ENCODE peak calls at places on chromosome 9, in ten cellular contexts. One of them, this sample, is unnamed. For H3K4me1 and H3K36me3, the result is how much of the 10 kb centered on the place peaks cover.

GRCh38 chr9:114525505-114525904 is 20.2 kb upstream of the WHRN start:
- DNase-seq in heart left ventricle: no peak
- DNase-seq in pancreas: no peak
- DNase-seq in psoas muscle: no peak
- DNase-seq in tibial artery: no peak
- DNase-seq in prostate gland: no peak
- DNase-seq in SK-N-SH: no peak
- DNase-seq in stomach: no peak
- DNase-seq in heart right ventricle: no peak
- DNase-seq in right lobe of liver: no peak
- DNase-seq in this sample: no peak

GRCh38 chr9:80811003-80811402 is 878.3 kb downstream of the TLE1 start:
- DNase-seq in tibial artery: no peak
- DNase-seq in heart left ventricle: no peak
- DNase-seq in SK-N-SH: no peak
- DNase-seq in heart right ventricle: no peak
- DNase-seq in pancreas: no peak
- DNase-seq in stomach: no peak
- DNase-seq in prostate gland: no peak
- DNase-seq in psoas muscle: no peak
- DNase-seq in right lobe of liver: no peak
- DNase-seq in this sample: no peak

GRCh38 chr9:68751556-68751955 is 46.5 kb downstream of the PIP5K1B start:
- DNase-seq in SK-N-SH: no peak
- DNase-seq in psoas muscle: no peak
- DNase-seq in stomach: no peak
- DNase-seq in pancreas: no peak
- DNase-seq in heart right ventricle: no peak
- DNase-seq in prostate gland: no peak
- DNase-seq in right lobe of liver: no peak
- DNase-seq in heart left ventricle: no peak
- DNase-seq in tibial artery: no peak
- DNase-seq in this sample: no peak

GRCh38 chr9:136133191-136133958 is 14.7 kb upstream of the TMEM250 start:
- DNase-seq in right lobe of liver: no peak
- DNase-seq in pancreas: peak
- DNase-seq in psoas muscle: no peak
- DNase-seq in tibial artery: no peak
- DNase-seq in SK-N-SH: peak
- DNase-seq in stomach: no peak
- DNase-seq in heart right ventricle: no peak
- DNase-seq in prostate gland: no peak
- DNase-seq in heart left ventricle: no peak
- DNase-seq in this sample: no peak

GRCh38 chr9:35882265-35882848 is 12.2 kb upstream of the OR13J1 start:
- DNase-seq in right lobe of liver: peak
- DNase-seq in prostate gland: peak
- DNase-seq in heart right ventricle: peak
- DNase-seq in SK-N-SH: peak
- DNase-seq in pancreas: peak
- DNase-seq in heart left ventricle: peak
- DNase-seq in psoas muscle: peak
- DNase-seq in stomach: peak
- DNase-seq in tibial artery: peak
- DNase-seq in this sample: peak

GRCh38 chr9:35526087-35526801 is 36.3 kb downstream of the RUSC2 start:
- DNase-seq in psoas muscle: no peak
- DNase-seq in pancreas: no peak
- DNase-seq in heart right ventricle: no peak
- DNase-seq in SK-N-SH: no peak
- DNase-seq in heart left ventricle: no peak
- DNase-seq in stomach: no peak
- DNase-seq in prostate gland: no peak
- DNase-seq in right lobe of liver: no peak
- DNase-seq in tibial artery: no peak
- DNase-seq in this sample: no peak

GRCh38 chr9:136773386-136774044 is 9.2 kb upstream of the LCN15 start:
- DNase-seq in prostate gland: no peak
- DNase-seq in right lobe of liver: no peak
- DNase-seq in heart left ventricle: no peak
- DNase-seq in tibial artery: no peak
- DNase-seq in psoas muscle: no peak
- DNase-seq in stomach: no peak
- DNase-seq in SK-N-SH: peak
- DNase-seq in pancreas: no peak
- DNase-seq in heart right ventricle: no peak
- DNase-seq in this sample: no peak

GRCh38 chr9:34375901-34376595 is 650 bp downstream of the MYORG start:
- DNase-seq in psoas muscle: peak
- DNase-seq in prostate gland: no peak
- DNase-seq in heart right ventricle: peak
- DNase-seq in heart left ventricle: peak
- DNase-seq in tibial artery: peak
- DNase-seq in pancreas: peak
- DNase-seq in stomach: peak
- DNase-seq in right lobe of liver: peak
- DNase-seq in SK-N-SH: peak
- DNase-seq in this sample: peak

GRCh38 chr9:69515810-69516209 is 156.4 kb downstream of the APBA1 start:
- DNase-seq in heart right ventricle: no peak
- DNase-seq in psoas muscle: no peak
- DNase-seq in prostate gland: no peak
- DNase-seq in stomach: no peak
- DNase-seq in right lobe of liver: no peak
- DNase-seq in tibial artery: no peak
- DNase-seq in pancreas: no peak
- DNase-seq in SK-N-SH: no peak
- DNase-seq in heart left ventricle: no peak
- DNase-seq in this sample: peak

GRCh38 chr9:68446836-68447235 is 90.4 kb downstream of the PGM5 start:
- DNase-seq in pancreas: no peak
- DNase-seq in stomach: no peak
- DNase-seq in tibial artery: peak
- DNase-seq in right lobe of liver: no peak
- DNase-seq in heart right ventricle: no peak
- DNase-seq in prostate gland: peak
- DNase-seq in SK-N-SH: no peak
- DNase-seq in psoas muscle: no peak
- DNase-seq in heart left ventricle: no peak
- DNase-seq in this sample: no peak

GRCh38 chr9:116817762-116818161 is 130.7 kb downstream of the TRIM32 start:
- DNase-seq in stomach: no peak
- DNase-seq in heart left ventricle: no peak
- DNase-seq in heart right ventricle: no peak
- DNase-seq in prostate gland: no peak
- DNase-seq in pancreas: no peak
- DNase-seq in SK-N-SH: no peak
- DNase-seq in right lobe of liver: no peak
- DNase-seq in tibial artery: no peak
- DNase-seq in psoas muscle: no peak
- DNase-seq in this sample: no peak
- H3K4me1 ChIP-seq in stomach: under half
- H3K4me1 ChIP-seq in heart left ventricle: under half
- H3K4me1 ChIP-seq in heart right ventricle: under half
- H3K4me1 ChIP-seq in prostate gland: under half
- H3K4me1 ChIP-seq in pancreas: under half
- H3K4me1 ChIP-seq in SK-N-SH: under half
- H3K4me1 ChIP-seq in right lobe of liver: under half
- H3K4me1 ChIP-seq in tibial artery: under half
- H3K4me1 ChIP-seq in psoas muscle: under half
- H3K4me1 ChIP-seq in this sample: under half

GRCh38 chr9:37309136-37309535 is 113.4 kb upstream of the GRHPR start:
- DNase-seq in stomach: no peak
- DNase-seq in tibial artery: no peak
- DNase-seq in prostate gland: no peak
- DNase-seq in SK-N-SH: no peak
- DNase-seq in psoas muscle: no peak
- DNase-seq in right lobe of liver: no peak
- DNase-seq in heart left ventricle: no peak
- DNase-seq in heart right ventricle: no peak
- DNase-seq in pancreas: no peak
- DNase-seq in this sample: no peak
- TF ChIP-seq CTCF in stomach: no peak
- TF ChIP-seq CTCF in tibial artery: no peak
- TF ChIP-seq CTCF in prostate gland: no peak
- TF ChIP-seq CTCF in SK-N-SH: peak
- TF ChIP-seq CTCF in psoas muscle: peak
- TF ChIP-seq CTCF in right lobe of liver: no peak
- TF ChIP-seq CTCF in heart left ventricle: no peak
- TF ChIP-seq CTCF in heart right ventricle: no peak
- TF ChIP-seq CTCF in pancreas: no peak
- TF ChIP-seq CTCF in this sample: no peak

GRCh38 chr9:134913713-134914500 is 3.8 kb downstream of the FCN1 start:
- DNase-seq in pancreas: no peak
- DNase-seq in psoas muscle: no peak
- DNase-seq in heart left ventricle: no peak
- DNase-seq in tibial artery: peak
- DNase-seq in SK-N-SH: no peak
- DNase-seq in prostate gland: no peak
- DNase-seq in stomach: peak
- DNase-seq in right lobe of liver: no peak
- DNase-seq in heart right ventricle: no peak
- DNase-seq in this sample: no peak

GRCh38 chr9:134915046-134915930 is 2.4 kb downstream of the FCN1 start:
- DNase-seq in psoas muscle: no peak
- DNase-seq in heart right ventricle: no peak
- DNase-seq in tibial artery: peak
- DNase-seq in stomach: peak
- DNase-seq in heart left ventricle: peak
- DNase-seq in prostate gland: no peak
- DNase-seq in pancreas: no peak
- DNase-seq in SK-N-SH: no peak
- DNase-seq in right lobe of liver: no peak
- DNase-seq in this sample: no peak

GRCh38 chr9:134914501-134914834 is 3.2 kb downstream of the FCN1 start:
- DNase-seq in psoas muscle: no peak
- DNase-seq in right lobe of liver: no peak
- DNase-seq in tibial artery: no peak
- DNase-seq in stomach: no peak
- DNase-seq in heart left ventricle: no peak
- DNase-seq in heart right ventricle: no peak
- DNase-seq in SK-N-SH: no peak
- DNase-seq in pancreas: no peak
- DNase-seq in prostate gland: no peak
- DNase-seq in this sample: no peak

GRCh38 chr9:134912126-134912840 is 5.4 kb downstream of the FCN1 start:
- DNase-seq in heart right ventricle: no peak
- DNase-seq in SK-N-SH: peak
- DNase-seq in stomach: no peak
- DNase-seq in right lobe of liver: no peak
- DNase-seq in heart left ventricle: no peak
- DNase-seq in pancreas: no peak
- DNase-seq in prostate gland: no peak
- DNase-seq in psoas muscle: no peak
- DNase-seq in tibial artery: peak
- DNase-seq in this sample: no peak

GRCh38 chr9:134913041-134913712 is 4.5 kb downstream of the FCN1 start:
- DNase-seq in tibial artery: peak
- DNase-seq in right lobe of liver: no peak
- DNase-seq in heart right ventricle: no peak
- DNase-seq in heart left ventricle: no peak
- DNase-seq in stomach: no peak
- DNase-seq in SK-N-SH: peak
- DNase-seq in prostate gland: no peak
- DNase-seq in pancreas: no peak
- DNase-seq in psoas muscle: no peak
- DNase-seq in this sample: no peak
- H3K36me3 ChIP-seq in tibial artery: under half
- H3K36me3 ChIP-seq in right lobe of liver: under half
- H3K36me3 ChIP-seq in heart right ventricle: under half
- H3K36me3 ChIP-seq in heart left ventricle: under half
- H3K36me3 ChIP-seq in stomach: under half
- H3K36me3 ChIP-seq in SK-N-SH: under half
- H3K36me3 ChIP-seq in prostate gland: under half
- H3K36me3 ChIP-seq in pancreas: under half
- H3K36me3 ChIP-seq in psoas muscle: under half
- H3K36me3 ChIP-seq in this sample: under half

GRCh38 chr9:109419531-109419930 is 78.6 kb downstream of the PTPN3 start:
- DNase-seq in heart left ventricle: no peak
- DNase-seq in prostate gland: no peak
- DNase-seq in pancreas: no peak
- DNase-seq in psoas muscle: no peak
- DNase-seq in heart right ventricle: no peak
- DNase-seq in SK-N-SH: no peak
- DNase-seq in right lobe of liver: no peak
- DNase-seq in tibial artery: no peak
- DNase-seq in stomach: no peak
- DNase-seq in this sample: no peak

GRCh38 chr9:109418827-109419226 is 79.3 kb downstream of the PTPN3 start:
- DNase-seq in tibial artery: no peak
- DNase-seq in heart left ventricle: no peak
- DNase-seq in psoas muscle: no peak
- DNase-seq in prostate gland: no peak
- DNase-seq in SK-N-SH: no peak
- DNase-seq in heart right ventricle: no peak
- DNase-seq in pancreas: no peak
- DNase-seq in right lobe of liver: no peak
- DNase-seq in stomach: no peak
- DNase-seq in this sample: no peak

GRCh38 chr9:109423877-109424276 is 74.2 kb downstream of the PTPN3 start:
- DNase-seq in tibial artery: no peak
- DNase-seq in SK-N-SH: no peak
- DNase-seq in prostate gland: no peak
- DNase-seq in heart right ventricle: no peak
- DNase-seq in stomach: no peak
- DNase-seq in psoas muscle: no peak
- DNase-seq in pancreas: no peak
- DNase-seq in right lobe of liver: no peak
- DNase-seq in heart left ventricle: no peak
- DNase-seq in this sample: no peak

GRCh38 chr9:109422641-109423040 is 75.5 kb downstream of the PTPN3 start:
- DNase-seq in right lobe of liver: no peak
- DNase-seq in psoas muscle: no peak
- DNase-seq in stomach: no peak
- DNase-seq in heart right ventricle: no peak
- DNase-seq in tibial artery: no peak
- DNase-seq in heart left ventricle: no peak
- DNase-seq in SK-N-SH: no peak
- DNase-seq in pancreas: no peak
- DNase-seq in prostate gland: peak
- DNase-seq in this sample: no peak

DNA sequence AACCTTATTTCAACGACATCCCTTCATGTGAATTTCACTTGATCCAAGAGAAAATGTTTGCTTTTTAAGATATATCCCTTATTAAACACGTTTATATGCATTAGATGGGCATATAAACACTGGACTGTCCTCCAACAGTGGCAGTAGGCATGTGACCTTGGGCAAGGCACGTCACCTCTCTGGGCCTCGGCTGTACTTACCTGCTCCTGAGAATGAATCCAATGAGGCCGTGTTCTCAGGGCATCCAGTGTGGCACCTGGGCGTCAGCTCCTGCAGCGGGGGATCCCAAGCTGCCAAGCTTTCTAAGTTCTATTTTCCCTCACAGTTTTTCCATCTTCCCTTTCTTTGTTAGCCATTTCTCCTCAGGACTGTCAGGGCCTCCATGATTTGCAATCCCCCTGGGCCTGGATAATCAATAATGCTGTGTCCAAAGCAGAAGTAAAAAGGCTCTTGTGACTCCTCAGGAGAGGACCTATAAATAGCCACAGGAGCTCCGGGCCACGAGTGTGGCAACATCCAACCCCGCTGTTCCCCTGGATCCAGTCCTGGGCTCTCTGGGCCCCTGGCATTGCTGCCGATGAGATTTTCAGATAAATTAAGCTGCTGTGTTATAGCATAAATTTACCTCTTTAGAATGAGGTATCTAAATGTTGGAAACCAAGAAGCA is 76.9 kb downstream of the PTPN3 start:
- DNase-seq in heart right ventricle: peak
- DNase-seq in SK-N-SH: no peak
- DNase-seq in psoas muscle: peak
- DNase-seq in prostate gland: no peak
- DNase-seq in heart left ventricle: peak
- DNase-seq in stomach: no peak
- DNase-seq in tibial artery: no peak
- DNase-seq in right lobe of liver: no peak
- DNase-seq in pancreas: no peak
- DNase-seq in this sample: no peak
- H3K4me1 ChIP-seq in heart right ventricle: half or more
- H3K4me1 ChIP-seq in SK-N-SH: under half
- H3K4me1 ChIP-seq in psoas muscle: half or more
- H3K4me1 ChIP-seq in prostate gland: under half
- H3K4me1 ChIP-seq in heart left ventricle: under half
- H3K4me1 ChIP-seq in stomach: under half
- H3K4me1 ChIP-seq in tibial artery: under half
- H3K4me1 ChIP-seq in right lobe of liver: under half
- H3K4me1 ChIP-seq in pancreas: under half
- H3K4me1 ChIP-seq in this sample: under half